ENCODE peak calls at places on chromosomes 5 and 9, in seven cellular contexts. J is PC-9, L is GM23248, F is fibroblast of lung, W is keratinocyte, R is mammary epithelial cell, H is neural progenitor cell. Q is an unnamed sample. For H3K27me3 and H3K4me1, the result is how much of the 10 kb centered on the place peaks cover.

GRCh38 chr9:129284607-129285291 is 106.7 kb upstream of the IER5L start:
- DNase-seq in J (no peak), L (no peak), F (no peak), W (no peak), R (no peak), H (no peak), Q (no peak)

GRCh38 chr9:132997591-132997990 is 19.1 kb downstream of the GFI1B start:
- DNase-seq in J (no peak), L (peak), F (no peak), W (no peak), R (no peak), H (no peak), Q (no peak)

GRCh38 chr9:105330201-105330600 is 85.8 kb downstream of the SLC44A1 start:
- DNase-seq in J (no peak), L (peak), F (no peak), W (no peak), R (no peak), H (no peak), Q (no peak)

GRCh38 chr9:8070779-8071444 is 271.3 kb upstream of the DMAC1 start:
- DNase-seq in J (no peak), L (no peak), F (no peak), W (no peak), R (no peak), H (peak), Q (no peak)

GRCh38 chr5:124059200-124059599 is 547.2 kb downstream of the CSNK1G3 start:
- DNase-seq in J (no peak), L (peak), F (no peak), W (no peak), R (peak), H (no peak), Q (no peak)

GRCh38 chr9:19409406-19410194 is 791 bp downstream of the ACER2 start:
- DNase-seq in J (peak), L (peak), F (peak), W (no peak), R (peak), H (peak), Q (peak)

GRCh38 chr9:126755325-126755875 is 49.4 kb upstream of the ZBTB43 start:
- DNase-seq in J (no peak), L (no peak), F (no peak), W (no peak), R (no peak), H (no peak), Q (no peak)

GRCh38 chr9:83706703-83707517 is 848 bp downstream of the UBQLN1 start:
- DNase-seq in J (peak), L (peak), F (peak), W (no peak), R (peak), H (peak), Q (peak)

GRCh38 chr5:143036146-143036927 is 266.2 kb downstream of the ARHGAP26 start:
- DNase-seq in J (no peak), L (no peak), F (no peak), W (no peak), R (no peak), H (no peak), Q (no peak)

GRCh38 chr9:38074441-38074943 is 5.5 kb upstream of the SHB start:
- DNase-seq in J (no peak), L (peak), F (peak), W (no peak), R (no peak), H (no peak), Q (no peak)

GRCh38 chr9:116589392-116590354 is 97.4 kb upstream of the TRIM32 start:
- DNase-seq in J (no peak), L (peak), F (peak), W (peak), R (peak), H (peak), Q (peak)

GRCh38 chr5:59661939-59662615 is 231.4 kb downstream of the PDE4D start:
- DNase-seq in J (no peak), L (no peak), F (peak), W (no peak), R (no peak), H (no peak), Q (peak)

GRCh38 chr9:135526089-135526729 is 5.0 kb downstream of the LCN1 start:
- DNase-seq in J (no peak), L (no peak), F (no peak), W (no peak), R (no peak), H (no peak), Q (no peak)

GRCh38 chr9:96564217-96564616 is 55.4 kb downstream of the CDC14B start:
- DNase-seq in J (no peak), L (no peak), F (no peak), W (no peak), R (no peak), H (no peak), Q (no peak)

GRCh38 chr5:35852084-35852734 is 4.5 kb upstream of the IL7R start:
- DNase-seq in J (peak), L (peak), F (no peak), W (no peak), R (no peak), H (no peak), Q (peak)

GRCh38 chr9:79609468-79610018 is 37.8 kb downstream of the TLE4 start:
- DNase-seq in J (no peak), L (no peak), F (no peak), W (no peak), R (no peak), H (no peak), Q (no peak)

GRCh38 chr9:19375536-19375935 is 4.5 kb downstream of the RPS6 start:
- DNase-seq in J (no peak), L (peak), F (no peak), W (no peak), R (no peak), H (no peak), Q (no peak)

GRCh38 chr5:117084052-117084451 is 509.4 kb upstream of the SEMA6A start:
- DNase-seq in J (no peak), L (no peak), F (no peak), W (no peak), R (no peak), H (no peak), Q (no peak)

GRCh38 chr5:181056431-181056830 is 16.4 kb downstream of the BTNL9 start:
- DNase-seq in J (no peak), L (no peak), F (no peak), W (no peak), R (no peak), H (no peak), Q (no peak)

GRCh38 chr9:108316633-108317032 is 539.2 kb downstream of the ACTL7B start:
- DNase-seq in J (no peak), L (peak), F (no peak), W (no peak), R (no peak), H (no peak), Q (no peak)

DNA sequence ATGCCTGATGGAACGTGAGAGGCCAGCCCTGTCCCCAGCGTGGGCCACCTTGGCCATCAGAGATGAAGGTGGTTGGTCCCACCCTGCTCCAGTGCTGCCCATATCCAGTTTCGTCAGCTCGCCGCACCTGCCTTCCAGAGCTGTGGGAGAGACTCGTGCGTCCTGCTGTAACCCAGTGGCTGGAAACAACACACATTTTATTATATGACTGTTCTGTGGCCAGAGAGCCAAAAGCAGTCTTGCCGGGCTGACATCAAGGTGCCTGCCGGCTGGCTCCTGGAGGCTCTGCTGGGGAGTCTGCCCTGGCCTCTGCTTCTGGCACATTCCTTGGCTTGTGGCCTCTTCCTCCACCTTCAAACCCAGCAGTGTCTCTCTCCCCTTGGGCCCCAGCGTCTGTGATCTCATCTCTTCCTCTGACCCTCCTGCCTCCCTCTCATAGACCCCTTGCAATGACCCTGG is 94.7 kb downstream of the RXRA start:
- DNase-seq in J (no peak), L (no peak), F (no peak), W (no peak), R (no peak), H (no peak), Q (no peak)
- TF ChIP-seq EZH2 in J (no peak), L (no peak), F (no peak), W (no peak), R (no peak), H (no peak), Q (no peak)

GRCh38 chr5:88660947-88661869 is 221.8 kb downstream of the MEF2C start:
- DNase-seq in J (peak), L (peak), F (peak), W (no peak), R (peak), H (peak), Q (no peak)

GRCh38 chr5:88661870-88662207 is 221.1 kb downstream of the MEF2C start:
- DNase-seq in J (no peak), L (no peak), F (no peak), W (no peak), R (no peak), H (no peak), Q (no peak)

GRCh38 chr5:88659529-88660325 is 223.3 kb downstream of the MEF2C start:
- DNase-seq in J (no peak), L (no peak), F (no peak), W (no peak), R (no peak), H (peak), Q (no peak)

GRCh38 chr5:88658005-88658404 is 225.0 kb downstream of the MEF2C start:
- DNase-seq in J (no peak), L (no peak), F (no peak), W (no peak), R (no peak), H (no peak), Q (no peak)

GRCh38 chr5:88660326-88660946 is 222.5 kb downstream of the MEF2C start:
- DNase-seq in J (peak), L (peak), F (no peak), W (no peak), R (peak), H (peak), Q (no peak)
- H3K27me3 ChIP-seq in J (under half), L (half or more), F (under half), W (under half), R (under half), H (half or more), Q (under half)

DNA sequence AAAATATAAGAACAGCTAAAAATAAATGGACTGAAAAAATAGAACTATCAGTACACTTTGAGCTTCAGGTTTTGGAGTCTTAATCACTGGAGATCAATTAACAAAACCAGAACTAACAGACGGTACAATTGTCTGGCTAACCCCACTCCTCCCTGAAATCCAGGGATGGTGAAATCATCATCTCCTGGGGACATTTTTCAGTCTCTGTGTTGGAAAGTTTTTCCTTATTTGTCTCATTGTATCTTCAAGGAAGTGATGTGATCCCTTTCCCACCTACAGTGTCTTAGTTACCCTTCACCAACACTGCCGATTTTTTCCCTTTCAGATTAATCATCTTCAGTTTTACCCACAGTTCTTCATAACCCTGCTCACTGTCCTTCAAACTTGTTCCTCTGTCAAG is 81.9 kb downstream of the MAP1B start:
- DNase-seq in J (no peak), L (no peak), F (no peak), W (no peak), R (no peak), H (no peak), Q (no peak)
- H3K4me1 ChIP-seq in J (under half), L (under half), F (under half), W (under half), R (under half), H (under half), Q (under half)

GRCh38 chr5:77853353-77853907 is 77.3 kb upstream of the TBCA start:
- DNase-seq in J (no peak), L (peak), F (no peak), W (no peak), R (no peak), H (no peak), Q (no peak)

GRCh38 chr5:77852068-77852513 is 76.0 kb upstream of the TBCA start:
- DNase-seq in J (no peak), L (no peak), F (peak), W (no peak), R (no peak), H (no peak), Q (no peak)

GRCh38 chr5:77852514-77853352 is 76.6 kb upstream of the TBCA start:
- DNase-seq in J (no peak), L (peak), F (peak), W (no peak), R (peak), H (peak), Q (peak)

GRCh38 chr5:77850536-77851228 is 74.5 kb upstream of the TBCA start:
- DNase-seq in J (no peak), L (no peak), F (no peak), W (no peak), R (no peak), H (peak), Q (no peak)

GRCh38 chr5:77851229-77852067 is 75.3 kb upstream of the TBCA start:
- DNase-seq in J (peak), L (peak), F (peak), W (no peak), R (no peak), H (peak), Q (no peak)
- TF ChIP-seq EZH2 in J (no peak), L (no peak), F (no peak), W (peak), R (no peak), H (peak), Q (no peak)

DNA sequence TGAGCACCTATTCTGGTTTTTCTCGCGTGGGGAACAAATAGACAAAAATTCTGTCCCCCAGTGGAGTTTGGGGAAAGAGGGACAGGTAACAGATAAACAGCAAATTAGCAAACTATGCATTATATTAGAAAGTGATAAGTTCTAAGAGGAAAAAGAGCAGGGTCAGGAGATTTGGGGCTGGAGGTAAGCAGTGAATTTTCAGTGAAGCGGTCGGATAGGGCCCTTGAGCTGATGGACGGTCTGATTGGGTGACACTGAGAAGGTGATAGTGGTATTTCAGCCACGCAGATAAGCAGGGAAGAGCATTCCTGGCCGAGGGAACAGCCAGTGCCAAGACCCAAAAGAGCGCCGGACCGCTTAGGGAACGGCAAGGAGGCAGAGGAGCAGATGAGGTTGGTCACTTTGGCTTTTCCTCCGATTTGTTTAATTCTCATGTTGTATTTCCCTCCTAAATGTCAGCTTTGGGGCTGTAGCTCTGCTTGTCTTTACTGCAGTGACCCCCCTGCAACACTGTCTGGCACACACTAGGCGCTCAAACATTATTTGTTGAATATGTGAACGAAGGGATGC is 1.0 kb upstream of the PTPN3 start:
- DNase-seq in J (no peak), L (no peak), F (no peak), W (no peak), R (no peak), H (no peak), Q (no peak)
- H3K27me3 ChIP-seq in J (under half), L (half or more), F (under half), W (under half), R (under half), H (half or more), Q (under half)

DNA sequence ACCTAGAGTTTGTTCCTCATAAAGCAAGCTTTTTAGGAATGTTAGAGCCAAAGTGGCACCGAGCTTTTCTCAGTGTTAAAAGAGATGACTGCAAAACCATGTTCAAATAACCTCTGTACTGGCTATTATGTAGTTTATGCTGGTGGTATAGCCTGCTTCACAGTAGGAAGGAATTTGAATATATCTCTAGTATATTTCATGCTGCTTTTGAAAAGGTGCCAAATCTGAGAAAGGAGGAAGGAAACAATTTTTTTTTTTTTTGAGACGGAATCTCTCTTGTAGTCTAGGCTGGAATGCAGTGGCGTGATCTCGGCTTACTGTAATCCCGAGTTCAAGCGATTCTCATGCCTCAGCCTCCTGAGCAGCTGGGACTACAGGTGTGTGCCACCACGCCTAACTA is 13.5 kb downstream of the CREBRF start:
- DNase-seq in J (no peak), L (no peak), F (no peak), W (no peak), R (no peak), H (no peak), Q (no peak)
- H3K4me1 ChIP-seq in J (under half), L (under half), F (under half), W (under half), R (under half), H (under half), Q (under half)

DNA sequence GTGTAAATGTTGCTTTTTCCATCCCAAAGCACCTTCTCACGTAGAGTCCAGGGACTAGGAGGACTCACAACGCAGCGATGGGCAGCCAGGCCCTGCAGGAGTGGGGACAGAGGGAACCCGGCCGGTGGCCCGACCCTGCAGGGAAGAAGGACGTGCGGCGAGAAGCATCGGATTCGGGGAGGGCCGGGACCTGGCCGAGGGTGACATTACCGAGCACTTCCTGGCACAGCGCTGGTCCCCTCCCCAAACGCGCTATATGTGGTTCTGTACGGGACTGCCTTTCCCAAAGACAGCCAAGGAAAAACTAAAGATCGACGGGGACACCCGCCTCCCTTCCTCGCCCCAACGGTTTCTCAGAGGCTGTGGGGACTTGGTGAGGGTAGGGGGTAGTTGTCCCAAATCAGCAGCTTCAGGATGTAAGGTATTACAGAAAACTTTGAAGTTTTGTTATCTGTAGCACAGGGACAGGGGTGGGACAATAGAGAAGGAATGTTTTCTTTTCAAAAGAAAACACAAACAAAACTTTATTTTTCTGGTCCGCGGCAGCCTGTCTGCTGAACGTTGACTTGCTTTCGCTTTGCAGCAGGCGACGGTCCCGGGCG is 887 bp upstream of the MAP3K1 start:
- DNase-seq in J (peak), L (peak), F (no peak), W (no peak), R (no peak), H (peak), Q (peak)
- TF ChIP-seq EZH2 in J (no peak), L (no peak), F (no peak), W (no peak), R (no peak), H (peak), Q (peak)

GRCh38 chr9:124505901-124506346 is 1.3 kb downstream of the NR5A1 start:
- DNase-seq in J (no peak), L (no peak), F (no peak), W (no peak), R (no peak), H (no peak), Q (no peak)
- H3K27me3 ChIP-seq in J (under half), L (under half), F (under half), W (half or more), R (under half), H (half or more), Q (under half)

GRCh38 chr9:121288557-121288873 is 20.6 kb downstream of the GSN start:
- DNase-seq in J (no peak), L (no peak), F (no peak), W (no peak), R (no peak), H (no peak), Q (no peak)
- H3K4me1 ChIP-seq in J (under half), L (under half), F (under half), W (half or more), R (half or more), H (half or more), Q (under half)

DNA sequence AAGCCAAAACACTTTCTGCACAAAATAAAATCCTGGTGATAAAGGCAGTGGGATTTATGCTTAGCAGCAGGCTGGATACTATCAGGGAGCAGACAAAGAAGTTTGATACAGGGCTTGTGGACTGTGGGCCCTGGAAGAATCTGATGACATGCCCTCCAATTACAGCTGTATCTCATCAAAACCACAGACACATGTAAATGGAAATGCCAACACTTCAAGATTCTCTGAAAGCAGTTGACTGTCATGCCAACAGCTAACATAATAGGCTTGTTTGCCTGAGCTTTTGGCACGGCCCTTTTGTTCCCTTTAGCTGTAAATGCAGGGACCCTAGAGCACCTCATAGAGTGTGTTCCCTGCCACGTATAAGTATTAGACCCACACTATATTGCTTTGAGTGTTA is 114.4 kb downstream of the STK32A start:
- DNase-seq in J (no peak), L (no peak), F (no peak), W (no peak), R (no peak), H (no peak), Q (no peak)
- TF ChIP-seq EZH2 in J (no peak), L (no peak), F (no peak), W (no peak), R (no peak), H (no peak), Q (no peak)

Q was measured in DND-41.